ENCODE peak calls at places on chromosomes 16 and 17, in eight cellular contexts. One of them, this sample, is unnamed.

GRCh38 chr16:29306953-29307597 is 99.4 kb downstream of the NPIPB11 start:
- DNase-seq in activated T-helper 1 cell treated with anti-CD3 and anti-CD28 coated beads, Interleukin-2, amount 50 U/mL, for 16 hours: no peak
- DNase-seq in heart right ventricle: no peak
- DNase-seq in fibroblast of the conjunctiva: no peak
- DNase-seq in endothelial cell: no peak
- DNase-seq in EL: peak
- DNase-seq in left kidney: no peak
- DNase-seq in spleen: no peak
- DNase-seq in this sample: no peak

GRCh38 chr16:1613240-1613639 is 1.1 kb downstream of the CRAMP1 start:
- DNase-seq in activated T-helper 1 cell treated with anti-CD3 and anti-CD28 coated beads, Interleukin-2, amount 50 U/mL, for 16 hours: no peak
- DNase-seq in heart right ventricle: no peak
- DNase-seq in spleen: no peak
- DNase-seq in endothelial cell: no peak
- DNase-seq in fibroblast of the conjunctiva: no peak
- DNase-seq in EL: peak
- DNase-seq in left kidney: peak
- DNase-seq in this sample: no peak

GRCh38 chr16:22370038-22370541 is 4.3 kb downstream of the CDR2 start:
- DNase-seq in EL: peak
- DNase-seq in left kidney: no peak
- DNase-seq in fibroblast of the conjunctiva: peak
- DNase-seq in spleen: no peak
- DNase-seq in heart right ventricle: no peak
- DNase-seq in endothelial cell: no peak
- DNase-seq in activated T-helper 1 cell treated with anti-CD3 and anti-CD28 coated beads, Interleukin-2, amount 50 U/mL, for 16 hours: no peak
- DNase-seq in this sample: no peak

GRCh38 chr17:2054740-2055493 is at the start of gene HIC1:
- DNase-seq in activated T-helper 1 cell treated with anti-CD3 and anti-CD28 coated beads, Interleukin-2, amount 50 U/mL, for 16 hours: peak
- DNase-seq in fibroblast of the conjunctiva: no peak
- DNase-seq in left kidney: peak
- DNase-seq in heart right ventricle: peak
- DNase-seq in EL: peak
- DNase-seq in spleen: peak
- DNase-seq in endothelial cell: peak
- DNase-seq in this sample: peak

GRCh38 chr16:73107371-73107770 is 59.4 kb upstream of the ZFHX3 start:
- DNase-seq in fibroblast of the conjunctiva: no peak
- DNase-seq in EL: no peak
- DNase-seq in heart right ventricle: no peak
- DNase-seq in endothelial cell: no peak
- DNase-seq in activated T-helper 1 cell treated with anti-CD3 and anti-CD28 coated beads, Interleukin-2, amount 50 U/mL, for 16 hours: no peak
- DNase-seq in left kidney: no peak
- DNase-seq in spleen: no peak
- DNase-seq in this sample: no peak

GRCh38 chr17:78412403-78412802 is 34.0 kb downstream of the PGS1 start:
- DNase-seq in activated T-helper 1 cell treated with anti-CD3 and anti-CD28 coated beads, Interleukin-2, amount 50 U/mL, for 16 hours: no peak
- DNase-seq in fibroblast of the conjunctiva: no peak
- DNase-seq in heart right ventricle: no peak
- DNase-seq in EL: no peak
- DNase-seq in left kidney: peak
- DNase-seq in endothelial cell: no peak
- DNase-seq in spleen: peak
- DNase-seq in this sample: no peak

GRCh38 chr17:63634163-63634562 is 11.9 kb downstream of the MAP3K3 start:
- DNase-seq in activated T-helper 1 cell treated with anti-CD3 and anti-CD28 coated beads, Interleukin-2, amount 50 U/mL, for 16 hours: no peak
- DNase-seq in endothelial cell: peak
- DNase-seq in EL: no peak
- DNase-seq in left kidney: peak
- DNase-seq in fibroblast of the conjunctiva: no peak
- DNase-seq in heart right ventricle: peak
- DNase-seq in spleen: no peak
- DNase-seq in this sample: no peak

GRCh38 chr17:45131616-45132301 is 556 bp downstream of the PLCD3 start:
- DNase-seq in activated T-helper 1 cell treated with anti-CD3 and anti-CD28 coated beads, Interleukin-2, amount 50 U/mL, for 16 hours: no peak
- DNase-seq in heart right ventricle: peak
- DNase-seq in fibroblast of the conjunctiva: no peak
- DNase-seq in left kidney: peak
- DNase-seq in spleen: peak
- DNase-seq in EL: peak
- DNase-seq in endothelial cell: peak
- DNase-seq in this sample: peak

GRCh38 chr17:1047177-1047885 is 50.4 kb downstream of the TIMM22 start:
- DNase-seq in fibroblast of the conjunctiva: no peak
- DNase-seq in heart right ventricle: peak
- DNase-seq in spleen: peak
- DNase-seq in left kidney: peak
- DNase-seq in EL: no peak
- DNase-seq in endothelial cell: no peak
- DNase-seq in activated T-helper 1 cell treated with anti-CD3 and anti-CD28 coated beads, Interleukin-2, amount 50 U/mL, for 16 hours: no peak
- DNase-seq in this sample: peak

GRCh38 chr17:44451016-44451415 is 52.2 kb downstream of the GPATCH8 start:
- DNase-seq in endothelial cell: no peak
- DNase-seq in EL: no peak
- DNase-seq in activated T-helper 1 cell treated with anti-CD3 and anti-CD28 coated beads, Interleukin-2, amount 50 U/mL, for 16 hours: no peak
- DNase-seq in left kidney: no peak
- DNase-seq in fibroblast of the conjunctiva: no peak
- DNase-seq in heart right ventricle: no peak
- DNase-seq in spleen: no peak
- DNase-seq in this sample: no peak

GRCh38 chr16:15650698-15651161 is 685 bp downstream of the NDE1 start:
- DNase-seq in heart right ventricle: no peak
- DNase-seq in EL: peak
- DNase-seq in left kidney: peak
- DNase-seq in spleen: no peak
- DNase-seq in activated T-helper 1 cell treated with anti-CD3 and anti-CD28 coated beads, Interleukin-2, amount 50 U/mL, for 16 hours: no peak
- DNase-seq in endothelial cell: peak
- DNase-seq in fibroblast of the conjunctiva: no peak
- DNase-seq in this sample: no peak

GRCh38 chr17:28551421-28552186 is 820 bp downstream of the UNC119 start:
- DNase-seq in spleen: peak
- DNase-seq in fibroblast of the conjunctiva: no peak
- DNase-seq in activated T-helper 1 cell treated with anti-CD3 and anti-CD28 coated beads, Interleukin-2, amount 50 U/mL, for 16 hours: no peak
- DNase-seq in endothelial cell: no peak
- DNase-seq in left kidney: peak
- DNase-seq in EL: peak
- DNase-seq in heart right ventricle: no peak
- DNase-seq in this sample: no peak

GRCh38 chr17:4604111-4604644 is 19.8 kb downstream of the SMTNL2 start:
- DNase-seq in fibroblast of the conjunctiva: peak
- DNase-seq in endothelial cell: no peak
- DNase-seq in activated T-helper 1 cell treated with anti-CD3 and anti-CD28 coated beads, Interleukin-2, amount 50 U/mL, for 16 hours: no peak
- DNase-seq in spleen: peak
- DNase-seq in EL: peak
- DNase-seq in left kidney: peak
- DNase-seq in heart right ventricle: peak
- DNase-seq in this sample: no peak

GRCh38 chr16:57753448-57754353 is 18.1 kb downstream of the KATNB1 start:
- DNase-seq in endothelial cell: no peak
- DNase-seq in spleen: no peak
- DNase-seq in left kidney: no peak
- DNase-seq in activated T-helper 1 cell treated with anti-CD3 and anti-CD28 coated beads, Interleukin-2, amount 50 U/mL, for 16 hours: no peak
- DNase-seq in fibroblast of the conjunctiva: no peak
- DNase-seq in heart right ventricle: no peak
- DNase-seq in EL: no peak
- DNase-seq in this sample: no peak

GRCh38 chr17:74770498-74771318 is 5.4 kb downstream of the NAT9 start:
- DNase-seq in endothelial cell: peak
- DNase-seq in heart right ventricle: peak
- DNase-seq in fibroblast of the conjunctiva: peak
- DNase-seq in activated T-helper 1 cell treated with anti-CD3 and anti-CD28 coated beads, Interleukin-2, amount 50 U/mL, for 16 hours: peak
- DNase-seq in EL: no peak
- DNase-seq in spleen: peak
- DNase-seq in left kidney: peak
- DNase-seq in this sample: peak

GRCh38 chr16:22321340-22322001 is 24.3 kb downstream of the POLR3E start:
- DNase-seq in endothelial cell: peak
- DNase-seq in fibroblast of the conjunctiva: peak
- DNase-seq in spleen: peak
- DNase-seq in activated T-helper 1 cell treated with anti-CD3 and anti-CD28 coated beads, Interleukin-2, amount 50 U/mL, for 16 hours: peak
- DNase-seq in EL: peak
- DNase-seq in left kidney: peak
- DNase-seq in heart right ventricle: peak
- DNase-seq in this sample: peak

GRCh38 chr16:25291580-25291979 is 33.9 kb upstream of the ZKSCAN2 start:
- DNase-seq in left kidney: no peak
- DNase-seq in activated T-helper 1 cell treated with anti-CD3 and anti-CD28 coated beads, Interleukin-2, amount 50 U/mL, for 16 hours: no peak
- DNase-seq in heart right ventricle: no peak
- DNase-seq in endothelial cell: no peak
- DNase-seq in fibroblast of the conjunctiva: no peak
- DNase-seq in spleen: no peak
- DNase-seq in EL: no peak
- DNase-seq in this sample: no peak

GRCh38 chr16:11251525-11252481 is 4.2 kb downstream of the SOCS1 start:
- DNase-seq in heart right ventricle: no peak
- DNase-seq in fibroblast of the conjunctiva: no peak
- DNase-seq in spleen: peak
- DNase-seq in EL: no peak
- DNase-seq in activated T-helper 1 cell treated with anti-CD3 and anti-CD28 coated beads, Interleukin-2, amount 50 U/mL, for 16 hours: peak
- DNase-seq in left kidney: peak
- DNase-seq in endothelial cell: no peak
- DNase-seq in this sample: no peak

GRCh38 chr16:15704545-15704987 is 54.5 kb downstream of the NDE1 start:
- DNase-seq in fibroblast of the conjunctiva: peak
- DNase-seq in activated T-helper 1 cell treated with anti-CD3 and anti-CD28 coated beads, Interleukin-2, amount 50 U/mL, for 16 hours: peak
- DNase-seq in left kidney: peak
- DNase-seq in heart right ventricle: peak
- DNase-seq in spleen: peak
- DNase-seq in EL: peak
- DNase-seq in endothelial cell: peak
- DNase-seq in this sample: peak

GRCh38 chr17:76820039-76820438 is 48.2 kb upstream of the MGAT5B start:
- DNase-seq in activated T-helper 1 cell treated with anti-CD3 and anti-CD28 coated beads, Interleukin-2, amount 50 U/mL, for 16 hours: no peak
- DNase-seq in EL: no peak
- DNase-seq in heart right ventricle: no peak
- DNase-seq in spleen: no peak
- DNase-seq in left kidney: no peak
- DNase-seq in fibroblast of the conjunctiva: no peak
- DNase-seq in endothelial cell: no peak
- DNase-seq in this sample: no peak

GRCh38 chr17:72977768-72978417 is 114.6 kb downstream of the SLC39A11 start:
- DNase-seq in activated T-helper 1 cell treated with anti-CD3 and anti-CD28 coated beads, Interleukin-2, amount 50 U/mL, for 16 hours: no peak
- DNase-seq in endothelial cell: no peak
- DNase-seq in heart right ventricle: no peak
- DNase-seq in left kidney: no peak
- DNase-seq in fibroblast of the conjunctiva: no peak
- DNase-seq in spleen: no peak
- DNase-seq in EL: peak
- DNase-seq in this sample: no peak

GRCh38 chr17:63082952-63083351 is 116.9 kb downstream of the TANC2 start:
- DNase-seq in heart right ventricle: no peak
- DNase-seq in EL: peak
- DNase-seq in activated T-helper 1 cell treated with anti-CD3 and anti-CD28 coated beads, Interleukin-2, amount 50 U/mL, for 16 hours: no peak
- DNase-seq in spleen: no peak
- DNase-seq in fibroblast of the conjunctiva: no peak
- DNase-seq in left kidney: no peak
- DNase-seq in endothelial cell: no peak
- DNase-seq in this sample: no peak

GRCh38 chr17:9959377-9959981 is 54.4 kb upstream of the RCVRN start:
- DNase-seq in left kidney: peak
- DNase-seq in fibroblast of the conjunctiva: peak
- DNase-seq in endothelial cell: peak
- DNase-seq in heart right ventricle: no peak
- DNase-seq in EL: peak
- DNase-seq in activated T-helper 1 cell treated with anti-CD3 and anti-CD28 coated beads, Interleukin-2, amount 50 U/mL, for 16 hours: no peak
- DNase-seq in spleen: no peak
- DNase-seq in this sample: peak

GRCh38 chr17:62897706-62898105 is 68.3 kb upstream of the TANC2 start:
- DNase-seq in fibroblast of the conjunctiva: no peak
- DNase-seq in EL: no peak
- DNase-seq in heart right ventricle: no peak
- DNase-seq in left kidney: no peak
- DNase-seq in spleen: no peak
- DNase-seq in activated T-helper 1 cell treated with anti-CD3 and anti-CD28 coated beads, Interleukin-2, amount 50 U/mL, for 16 hours: no peak
- DNase-seq in endothelial cell: no peak
- DNase-seq in this sample: no peak

GRCh38 chr16:997440-998051 is 16.0 kb downstream of the SOX8 start:
- DNase-seq in heart right ventricle: peak
- DNase-seq in fibroblast of the conjunctiva: no peak
- DNase-seq in activated T-helper 1 cell treated with anti-CD3 and anti-CD28 coated beads, Interleukin-2, amount 50 U/mL, for 16 hours: peak
- DNase-seq in spleen: no peak
- DNase-seq in endothelial cell: peak
- DNase-seq in left kidney: peak
- DNase-seq in EL: peak
- DNase-seq in this sample: no peak

GRCh38 chr16:48816393-48816792 is 206.4 kb upstream of the N4BP1 start:
- DNase-seq in EL: no peak
- DNase-seq in heart right ventricle: no peak
- DNase-seq in endothelial cell: no peak
- DNase-seq in spleen: no peak
- DNase-seq in left kidney: no peak
- DNase-seq in fibroblast of the conjunctiva: no peak
- DNase-seq in activated T-helper 1 cell treated with anti-CD3 and anti-CD28 coated beads, Interleukin-2, amount 50 U/mL, for 16 hours: no peak
- DNase-seq in this sample: no peak

GRCh38 chr17:49548506-49549310 is 27.0 kb upstream of the NXPH3 start:
- DNase-seq in spleen: peak
- DNase-seq in left kidney: peak
- DNase-seq in heart right ventricle: no peak
- DNase-seq in fibroblast of the conjunctiva: peak
- DNase-seq in EL: peak
- DNase-seq in activated T-helper 1 cell treated with anti-CD3 and anti-CD28 coated beads, Interleukin-2, amount 50 U/mL, for 16 hours: no peak
- DNase-seq in endothelial cell: peak
- DNase-seq in this sample: peak

GRCh38 chr16:68636064-68636551 is 9.0 kb upstream of the CDH3 start:
- DNase-seq in spleen: no peak
- DNase-seq in left kidney: no peak
- DNase-seq in heart right ventricle: no peak
- DNase-seq in fibroblast of the conjunctiva: no peak
- DNase-seq in activated T-helper 1 cell treated with anti-CD3 and anti-CD28 coated beads, Interleukin-2, amount 50 U/mL, for 16 hours: no peak
- DNase-seq in EL: peak
- DNase-seq in endothelial cell: no peak
- DNase-seq in this sample: no peak

GRCh38 chr17:47291242-47291873 is 32.4 kb upstream of the EFCAB13 start:
- DNase-seq in activated T-helper 1 cell treated with anti-CD3 and anti-CD28 coated beads, Interleukin-2, amount 50 U/mL, for 16 hours: no peak
- DNase-seq in left kidney: no peak
- DNase-seq in spleen: no peak
- DNase-seq in EL: no peak
- DNase-seq in fibroblast of the conjunctiva: no peak
- DNase-seq in endothelial cell: no peak
- DNase-seq in heart right ventricle: no peak
- DNase-seq in this sample: no peak

GRCh38 chr17:71099003-71099710 is 929.8 kb downstream of the KCNJ2 start:
- DNase-seq in EL: no peak
- DNase-seq in left kidney: no peak
- DNase-seq in spleen: no peak
- DNase-seq in heart right ventricle: no peak
- DNase-seq in fibroblast of the conjunctiva: peak
- DNase-seq in activated T-helper 1 cell treated with anti-CD3 and anti-CD28 coated beads, Interleukin-2, amount 50 U/mL, for 16 hours: no peak
- DNase-seq in endothelial cell: no peak
- DNase-seq in this sample: no peak

This sample was measured in WERI-Rb-1.